ENCODE peak calls at places on chromosomes 1 and 21, in six cellular contexts. F is ELR, X is RPMI7951, S is iris pigment epithelial cell, K is putamen, G is RWPE1. N is an unnamed sample.

GRCh38 chr1:116334015-116334547 is 39.0 kb upstream of the ATP1A1 start:
- DNase-seq in F (peak), X (peak), S (peak), K (no peak), G (peak), N (peak)

GRCh38 chr1:53255031-53255430 is 16.7 kb upstream of the MAGOH start:
- DNase-seq in F (no peak), X (no peak), S (peak), K (no peak), G (no peak), N (no peak)

GRCh38 chr1:213887842-213888241 is 99.9 kb upstream of the PROX1 start:
- DNase-seq in F (no peak), X (no peak), S (no peak), K (no peak), G (no peak), N (no peak)

GRCh38 chr1:192573499-192573898 is 2.1 kb upstream of the RGS1 start:
- DNase-seq in F (peak), X (peak), S (peak), K (no peak), G (no peak), N (peak)

GRCh38 chr1:151512801-151513625 is 1.8 kb downstream of the CGN start:
- DNase-seq in F (no peak), X (no peak), S (no peak), K (no peak), G (peak), N (peak)

GRCh38 chr1:182143825-182144661 is 82.5 kb upstream of the ZNF648 start:
- DNase-seq in F (no peak), X (peak), S (peak), K (peak), G (peak), N (peak)

GRCh38 chr21:45766055-45766454 is 122.5 kb downstream of the PCBP3 start:
- DNase-seq in F (no peak), X (no peak), S (no peak), K (no peak), G (no peak), N (no peak)

GRCh38 chr1:18929686-18930085 is 26.8 kb downstream of the IFFO2 start:
- DNase-seq in F (peak), X (peak), S (peak), K (no peak), G (no peak), N (no peak)

GRCh38 chr1:2525896-2526823 is at the start of gene PANK4:
- DNase-seq in F (peak), X (peak), S (peak), K (peak), G (peak), N (peak)

GRCh38 chr21:29481641-29482040 is 182.9 kb downstream of the BACH1 start:
- DNase-seq in F (peak), X (no peak), S (peak), K (no peak), G (no peak), N (no peak)

GRCh38 chr21:41897690-41898089 is 18.5 kb upstream of the PRDM15 start:
- DNase-seq in F (no peak), X (no peak), S (no peak), K (no peak), G (no peak), N (no peak)

GRCh38 chr1:199522338-199522737 is 505.2 kb upstream of the NR5A2 start:
- DNase-seq in F (peak), X (no peak), S (peak), K (no peak), G (peak), N (no peak)

GRCh38 chr1:85707267-85707989 is 805 bp downstream of the ZNHIT6 start:
- DNase-seq in F (peak), X (no peak), S (peak), K (no peak), G (peak), N (no peak)

GRCh38 chr1:101150676-101151075 is 86.1 kb upstream of the S1PR1 start:
- DNase-seq in F (peak), X (no peak), S (peak), K (no peak), G (peak), N (peak)

GRCh38 chr1:21736876-21737275 is 46.1 kb downstream of the USP48 start:
- DNase-seq in F (no peak), X (no peak), S (no peak), K (no peak), G (no peak), N (peak)

GRCh38 chr1:209704584-209704983 is at the start of gene HSD11B1:
- DNase-seq in F (peak), X (peak), S (peak), K (peak), G (no peak), N (peak)

N was measured in epithelial cell of esophagus.